ENCODE peak calls at places on chromosomes 2 and 18, in six cellular contexts. D is neuronal stem cell, U is heart left ventricle, I is left lung, B is GM23248, G is PC-9. K is an unnamed sample.
A peak's percentile ranks its signal among the peaks of the same experiment; 100 is the strongest.

GRCh38 chr2:71724793-71725192 is 271.4 kb downstream of the DYSF start:
- DNase-seq in D (no peak), U (no peak), I (no peak), B (no peak), G (no peak), K (no peak)

GRCh38 chr2:56248965-56249742 is 65.4 kb downstream of the CCDC85A start:
- DNase-seq in D (no peak), U (no peak), I (no peak), B (peak; percentile 71), G (no peak), K (no peak)

GRCh38 chr2:50492452-50492851 is 539.5 kb downstream of the NRXN1 start:
- DNase-seq in D (peak; percentile 65), U (peak; percentile 20), I (no peak), B (peak; percentile 67), G (no peak), K (no peak)

GRCh38 chr2:166117491-166117890 is 10.3 kb downstream of the SCN1A start:
- DNase-seq in D (no peak), U (no peak), I (no peak), B (peak; percentile 41), G (no peak), K (no peak)

GRCh38 chr2:224772494-224772893 is 56.3 kb upstream of the CCDC195 start:
- DNase-seq in D (no peak), U (no peak), I (no peak), B (no peak), G (no peak), K (no peak)

GRCh38 chr2:142131016-142131714 is at the start of gene LRP1B:
- DNase-seq in D (peak; percentile 32), U (no peak), I (peak; percentile 33), B (peak; percentile 46), G (peak; percentile 61), K (peak; percentile 5)

GRCh38 chr18:61998957-61999356 is 106.2 kb upstream of the RNF152 start:
- DNase-seq in D (no peak), U (no peak), I (no peak), B (peak; percentile 86), G (no peak), K (no peak)

GRCh38 chr18:9643549-9643948 is 29.2 kb upstream of the PPP4R1 start:
- DNase-seq in D (peak; percentile 67), U (peak; percentile 28), I (no peak), B (peak; percentile 97), G (peak; percentile 97), K (no peak)

GRCh38 chr2:235195921-235196320 is 244.1 kb downstream of the SH3BP4 start:
- DNase-seq in D (no peak), U (no peak), I (no peak), B (no peak), G (no peak), K (no peak)

GRCh38 chr2:126771501-126772195 is 115.7 kb downstream of the GYPC start:
- DNase-seq in D (no peak), U (no peak), I (no peak), B (no peak), G (no peak), K (no peak)

GRCh38 chr2:204110250-204111183 is 174.0 kb downstream of the ICOS start:
- DNase-seq in D (no peak), U (no peak), I (no peak), B (peak; percentile 57), G (no peak), K (peak; percentile 24)

GRCh38 chr2:239271471-239272255 is 129.2 kb downstream of the HDAC4 start:
- DNase-seq in D (no peak), U (no peak), I (no peak), B (peak; percentile 38), G (peak; percentile 31), K (peak; percentile 43)

GRCh38 chr18:3114026-3114425 is 101.1 kb upstream of the LPIN2 start:
- DNase-seq in D (no peak), U (no peak), I (no peak), B (no peak), G (peak; percentile 81), K (no peak)

GRCh38 chr18:74633652-74634352 is 36.1 kb downstream of the ZNF407 start:
- DNase-seq in D (no peak), U (no peak), I (no peak), B (no peak), G (no peak), K (no peak)

GRCh38 chr2:108324531-108325256 is 36.0 kb downstream of the SULT1C2 start:
- DNase-seq in D (no peak), U (no peak), I (no peak), B (peak; percentile 86), G (no peak), K (no peak)

GRCh38 chr2:240348522-240348921 is 86.9 kb upstream of the GPC1 start:
- DNase-seq in D (no peak), U (no peak), I (peak; percentile 55), B (peak; percentile 36), G (no peak), K (no peak)

GRCh38 chr18:31487251-31488015 is 10.5 kb upstream of the DSG2 start:
- DNase-seq in D (no peak), U (no peak), I (peak; percentile 9), B (peak; percentile 88), G (peak; percentile 76), K (no peak)

GRCh38 chr2:96730212-96730611 is 9.7 kb downstream of the LMAN2L start:
- DNase-seq in D (no peak), U (no peak), I (no peak), B (peak; percentile 77), G (no peak), K (no peak)

GRCh38 chr18:46046126-46046525 is 25.9 kb downstream of the PSTPIP2 start:
- DNase-seq in D (no peak), U (no peak), I (no peak), B (no peak), G (no peak), K (no peak)

GRCh38 chr2:88116669-88117432 is 11.0 kb downstream of the FABP1 start:
- DNase-seq in D (no peak), U (no peak), I (no peak), B (no peak), G (no peak), K (no peak)

GRCh38 chr2:136214284-136214683 is 96.3 kb upstream of the CXCR4 start:
- DNase-seq in D (no peak), U (no peak), I (no peak), B (no peak), G (peak; percentile 69), K (no peak)

GRCh38 chr2:240519396-240520142 is 38.2 kb downstream of the ANKMY1 start:
- DNase-seq in D (no peak), U (no peak), I (no peak), B (peak; percentile 86), G (no peak), K (no peak)

GRCh38 chr18:13281406-13281805 is 62.8 kb downstream of the LDLRAD4 start:
- DNase-seq in D (no peak), U (no peak), I (no peak), B (no peak), G (no peak), K (no peak)

GRCh38 chr2:108220191-108220590 is 19.6 kb upstream of the SULT1C3 start:
- DNase-seq in D (no peak), U (no peak), I (no peak), B (no peak), G (no peak), K (no peak)

GRCh38 chr2:141869572-141869971 is 261.2 kb downstream of the LRP1B start:
- DNase-seq in D (no peak), U (no peak), I (no peak), B (no peak), G (no peak), K (no peak)

GRCh38 chr2:29425866-29426265 is 310.7 kb downstream of the CLIP4 start:
- DNase-seq in D (no peak), U (no peak), I (no peak), B (no peak), G (no peak), K (no peak)

GRCh38 chr2:113831156-113831555 is 58.7 kb upstream of the ACTR3 start:
- DNase-seq in D (no peak), U (no peak), I (no peak), B (peak; percentile 84), G (peak; percentile 93), K (no peak)

GRCh38 chr2:37459095-37459981 is 114.9 kb downstream of the QPCT start:
- DNase-seq in D (no peak), U (no peak), I (no peak), B (peak; percentile 83), G (no peak), K (no peak)

GRCh38 chr18:23963443-23964185 is 50.9 kb upstream of the TTC39C start:
- DNase-seq in D (no peak), U (no peak), I (no peak), B (no peak), G (no peak), K (no peak)
- H3K36me3 ChIP-seq in D (no peaks in the 10 kb centered on the region), U (no peaks in the 10 kb centered on the region), I (no peaks in the 10 kb centered on the region), B (no peaks in the 10 kb centered on the region), G (no peaks in the 10 kb centered on the region), K (no peaks in the 10 kb centered on the region)

GRCh38 chr18:39998332-39998731 is 1956.7 kb upstream of the PIK3C3 start:
- DNase-seq in D (no peak), U (no peak), I (no peak), B (no peak), G (no peak), K (no peak)
- H3K36me3 ChIP-seq in D (no peaks in the 10 kb centered on the region), U (no peaks in the 10 kb centered on the region), I (no peaks in the 10 kb centered on the region), B (no peaks in the 10 kb centered on the region), G (no peaks in the 10 kb centered on the region), K (no peaks in the 10 kb centered on the region)

GRCh38 chr2:197497301-197497700 is 2.3 kb downstream of the HSPD1 start:
- DNase-seq in D (no peak), U (no peak), I (no peak), B (no peak), G (peak; percentile 60), K (no peak)
- H3K36me3 ChIP-seq in D (peaks cover 22% of the 10 kb centered on the region), U (peaks cover 38% of the 10 kb centered on the region), I (peaks cover 55% of the 10 kb centered on the region), B (peaks cover 52% of the 10 kb centered on the region), G (peaks cover 65% of the 10 kb centered on the region), K (peaks cover 47% of the 10 kb centered on the region)

GRCh38 chr2:60466161-60466702 is 87.2 kb downstream of the BCL11A start:
- DNase-seq in D (no peak), U (no peak), I (no peak), B (no peak), G (no peak), K (no peak)

GRCh38 chr2:60465736-60466135 is 87.7 kb downstream of the BCL11A start:
- DNase-seq in D (no peak), U (no peak), I (no peak), B (peak; percentile 53), G (no peak), K (no peak)

GRCh38 chr2:60470340-60470739 is 83.1 kb downstream of the BCL11A start:
- DNase-seq in D (no peak), U (no peak), I (no peak), B (no peak), G (no peak), K (no peak)

GRCh38 chr2:60469918-60470317 is 83.5 kb downstream of the BCL11A start:
- DNase-seq in D (no peak), U (no peak), I (no peak), B (no peak), G (no peak), K (no peak)

GRCh38 chr2:60468390-60469085 is 84.9 kb downstream of the BCL11A start:
- DNase-seq in D (no peak), U (no peak), I (no peak), B (peak; percentile 61), G (no peak), K (no peak)
- H3K36me3 ChIP-seq in D (no peaks in the 10 kb centered on the region), U (no peaks in the 10 kb centered on the region), I (no peaks in the 10 kb centered on the region), B (no peaks in the 10 kb centered on the region), G (no peaks in the 10 kb centered on the region), K (no peaks in the 10 kb centered on the region)

DNA sequence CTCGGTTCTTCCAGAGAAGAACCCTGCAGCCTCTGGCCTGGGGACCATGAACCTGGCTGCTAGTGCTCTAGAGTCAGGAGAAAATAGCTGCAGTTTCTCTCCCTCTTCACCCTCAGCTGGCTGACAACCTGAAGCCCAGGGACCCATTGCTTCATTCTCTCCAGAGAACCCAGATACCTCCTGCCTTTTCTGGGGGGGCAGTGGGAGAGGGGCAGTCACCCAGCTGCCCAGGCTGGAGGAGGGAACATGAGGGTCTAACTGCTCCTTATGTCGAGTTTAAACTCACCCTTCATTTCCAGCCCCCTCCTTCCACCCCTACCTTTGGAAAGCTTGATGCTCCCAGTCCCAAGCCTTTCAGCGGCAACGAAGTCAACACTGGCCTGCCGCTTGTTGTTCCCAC is 7.6 kb upstream of the ZFAND2B start:
- DNase-seq in D (no peak), U (no peak), I (no peak), B (no peak), G (no peak), K (no peak)
- H3K36me3 ChIP-seq in D (no peaks in the 10 kb centered on the region), U (no peaks in the 10 kb centered on the region), I (no peaks in the 10 kb centered on the region), B (no peaks in the 10 kb centered on the region), G (no peaks in the 10 kb centered on the region), K (no peaks in the 10 kb centered on the region)